ENCODE peak calls at places on chromosomes 6 and 20, in nine cellular contexts. H is brain microvascular endothelial cell, P is stomach, S is cardiac muscle cell, E is spleen, K is lung, L is tibial artery, G is RWPE1, C is breast epithelium. R is an unnamed sample.

GRCh38 chr20:23455641-23456040 is 3.0 kb upstream of the CST11 start:
- DNase-seq in H (no peak), P (no peak), S (no peak), E (peak), K (no peak), L (no peak), G (no peak), C (no peak), R (no peak)

GRCh38 chr6:33126101-33126714 is 50.4 kb downstream of the HLA-DPB1 start:
- DNase-seq in H (peak), P (peak), S (peak), E (peak), K (peak), L (no peak), G (no peak), C (peak), R (peak)

GRCh38 chr6:169312658-169313346 is 59.2 kb upstream of the THBS2 start:
- DNase-seq in H (no peak), P (no peak), S (no peak), E (no peak), K (no peak), L (no peak), G (no peak), C (no peak), R (no peak)

GRCh38 chr6:47308674-47309325 is 905 bp downstream of the TNFRSF21 start:
- DNase-seq in H (no peak), P (peak), S (peak), E (peak), K (no peak), L (no peak), G (peak), C (no peak), R (no peak)

GRCh38 chr20:3420211-3420707 is 12.8 kb upstream of the DNAAF9 start:
- DNase-seq in H (peak), P (no peak), S (no peak), E (no peak), K (peak), L (peak), G (peak), C (peak), R (no peak)

GRCh38 chr6:33088258-33088930 is 12.6 kb downstream of the HLA-DPB1 start:
- DNase-seq in H (no peak), P (no peak), S (no peak), E (no peak), K (no peak), L (no peak), G (peak), C (no peak), R (no peak)

GRCh38 chr20:35007413-35007812 is 51.7 kb downstream of the MYH7B start:
- DNase-seq in H (no peak), P (no peak), S (no peak), E (peak), K (no peak), L (no peak), G (no peak), C (no peak), R (no peak)

GRCh38 chr6:158660331-158660730 is 10.5 kb downstream of the SYTL3 start:
- DNase-seq in H (no peak), P (peak), S (no peak), E (peak), K (no peak), L (no peak), G (peak), C (no peak), R (peak)

GRCh38 chr6:128487746-128488145 is 32.7 kb downstream of the PTPRK start:
- DNase-seq in H (peak), P (no peak), S (no peak), E (no peak), K (no peak), L (no peak), G (no peak), C (no peak), R (no peak)

GRCh38 chr6:27290065-27290849 is 21.8 kb downstream of the POM121L2 start:
- DNase-seq in H (peak), P (no peak), S (peak), E (no peak), K (no peak), L (no peak), G (no peak), C (no peak), R (no peak)

GRCh38 chr20:63957004-63957689 is 931 bp upstream of the UCKL1 start:
- DNase-seq in H (no peak), P (peak), S (peak), E (peak), K (peak), L (peak), G (peak), C (peak), R (peak)

GRCh38 chr20:63177134-63177784 is 38.7 kb downstream of the YTHDF1 start:
- DNase-seq in H (no peak), P (no peak), S (no peak), E (no peak), K (no peak), L (no peak), G (no peak), C (no peak), R (no peak)

GRCh38 chr6:95095855-95096254 is 481.5 kb upstream of the MANEA start:
- DNase-seq in H (no peak), P (no peak), S (no peak), E (no peak), K (no peak), L (no peak), G (no peak), C (no peak), R (no peak)

GRCh38 chr20:59025511-59025910 is 6.3 kb downstream of the TUBB1 start:
- DNase-seq in H (no peak), P (no peak), S (no peak), E (no peak), K (no peak), L (no peak), G (no peak), C (no peak), R (no peak)

GRCh38 chr6:29908341-29908662 is 34.0 kb upstream of the HLA-A start:
- DNase-seq in H (no peak), P (no peak), S (no peak), E (no peak), K (peak), L (no peak), G (no peak), C (no peak), R (no peak)

GRCh38 chr6:118372413-118372812 is 175.7 kb upstream of the PLN start:
- DNase-seq in H (peak), P (no peak), S (peak), E (no peak), K (no peak), L (no peak), G (no peak), C (no peak), R (no peak)

GRCh38 chr6:9370480-9370879 is 935.1 kb upstream of the SLC35B3 start:
- DNase-seq in H (no peak), P (no peak), S (no peak), E (no peak), K (no peak), L (no peak), G (no peak), C (no peak), R (no peak)

GRCh38 chr20:50826121-50826520 is 31.3 kb downstream of the BCAS4 start:
- DNase-seq in H (no peak), P (no peak), S (no peak), E (no peak), K (no peak), L (no peak), G (no peak), C (no peak), R (no peak)

GRCh38 chr6:27761391-27761790 is 150.8 kb downstream of the OR2B2 start:
- DNase-seq in H (peak), P (no peak), S (no peak), E (no peak), K (no peak), L (no peak), G (no peak), C (no peak), R (peak)

GRCh38 chr6:5762561-5762968 is 244.2 kb downstream of the NRN1 start:
- DNase-seq in H (no peak), P (no peak), S (no peak), E (no peak), K (no peak), L (peak), G (no peak), C (no peak), R (no peak)

GRCh38 chr20:17343631-17344447 is 117.0 kb downstream of the PCSK2 start:
- DNase-seq in H (no peak), P (no peak), S (no peak), E (no peak), K (no peak), L (no peak), G (no peak), C (no peak), R (no peak)

GRCh38 chr20:38115205-38115604 is 49.9 kb downstream of the TGM2 start:
- DNase-seq in H (no peak), P (no peak), S (no peak), E (no peak), K (no peak), L (no peak), G (no peak), C (no peak), R (no peak)

GRCh38 chr6:4664911-4665310 is 111.3 kb upstream of the CDYL start:
- DNase-seq in H (no peak), P (no peak), S (no peak), E (no peak), K (no peak), L (no peak), G (no peak), C (no peak), R (no peak)

GRCh38 chr6:39933669-39934059 is 598 bp downstream of the MOCS1 start:
- DNase-seq in H (no peak), P (no peak), S (no peak), E (no peak), K (no peak), L (no peak), G (no peak), C (no peak), R (no peak)

GRCh38 chr6:135062735-135063134 is 8.1 kb upstream of the HBS1L start:
- DNase-seq in H (no peak), P (no peak), S (no peak), E (no peak), K (no peak), L (no peak), G (no peak), C (no peak), R (no peak)

GRCh38 chr6:138594042-138594636 is 94.8 kb upstream of the NHSL1 start:
- DNase-seq in H (no peak), P (no peak), S (no peak), E (no peak), K (no peak), L (no peak), G (no peak), C (no peak), R (no peak)

GRCh38 chr6:72245565-72245964 is 359.2 kb downstream of the RIMS1 start:
- DNase-seq in H (no peak), P (no peak), S (no peak), E (no peak), K (no peak), L (no peak), G (no peak), C (no peak), R (no peak)

GRCh38 chr6:22632561-22632960 is 63.2 kb downstream of the HDGFL1 start:
- DNase-seq in H (no peak), P (no peak), S (no peak), E (no peak), K (no peak), L (no peak), G (no peak), C (no peak), R (no peak)

GRCh38 chr6:112947507-112947906 is 600.4 kb downstream of the RFPL4B start:
- DNase-seq in H (no peak), P (no peak), S (no peak), E (no peak), K (no peak), L (no peak), G (no peak), C (no peak), R (no peak)

GRCh38 chr6:169985121-169986015 is 233.9 kb downstream of the ERMARD start:
- DNase-seq in H (no peak), P (no peak), S (no peak), E (peak), K (no peak), L (peak), G (no peak), C (no peak), R (no peak)

GRCh38 chr20:36344517-36345132 is 38.5 kb downstream of the DLGAP4 start:
- DNase-seq in H (peak), P (peak), S (peak), E (peak), K (no peak), L (no peak), G (peak), C (no peak), R (no peak)

GRCh38 chr6:47109281-47109680 is 67.1 kb upstream of the ADGRF1 start:
- DNase-seq in H (peak), P (no peak), S (no peak), E (no peak), K (no peak), L (no peak), G (no peak), C (no peak), R (no peak)

GRCh38 chr6:159654483-159655098 is 38.5 kb downstream of the SOD2 start:
- DNase-seq in H (no peak), P (no peak), S (peak), E (no peak), K (no peak), L (no peak), G (peak), C (no peak), R (no peak)

GRCh38 chr20:19074828-19075516 is 137.5 kb upstream of the SLC24A3 start:
- DNase-seq in H (no peak), P (no peak), S (no peak), E (peak), K (peak), L (no peak), G (no peak), C (peak), R (no peak)

GRCh38 chr6:36984581-36985383 is 1.2 kb downstream of the MTCH1 start:
- DNase-seq in H (peak), P (no peak), S (peak), E (no peak), K (peak), L (peak), G (no peak), C (no peak), R (peak)

GRCh38 chr6:77650098-77650663 is 2.7 kb upstream of the MEI4 start:
- DNase-seq in H (no peak), P (no peak), S (peak), E (peak), K (no peak), L (no peak), G (no peak), C (no peak), R (no peak)

GRCh38 chr20:59748555-59749292 is 144.4 kb downstream of the PHACTR3 start:
- DNase-seq in H (no peak), P (no peak), S (no peak), E (peak), K (no peak), L (no peak), G (no peak), C (peak), R (no peak)

GRCh38 chr6:81786159-81786558 is 33.7 kb upstream of the TENT5A start:
- DNase-seq in H (no peak), P (no peak), S (no peak), E (no peak), K (no peak), L (no peak), G (no peak), C (no peak), R (no peak)

GRCh38 chr20:63416109-63416430 is 54.9 kb upstream of the CHRNA4 start:
- DNase-seq in H (no peak), P (no peak), S (no peak), E (no peak), K (no peak), L (no peak), G (no peak), C (no peak), R (no peak)

GRCh38 chr20:15705975-15706374 is 867.3 kb downstream of the KIF16B start:
- DNase-seq in H (no peak), P (no peak), S (no peak), E (no peak), K (no peak), L (no peak), G (no peak), C (no peak), R (no peak)

GRCh38 chr20:15706719-15707118 is 866.5 kb downstream of the KIF16B start:
- DNase-seq in H (peak), P (no peak), S (no peak), E (no peak), K (no peak), L (no peak), G (no peak), C (no peak), R (no peak)

GRCh38 chr20:15711177-15711576 is 862.1 kb downstream of the KIF16B start:
- DNase-seq in H (no peak), P (no peak), S (no peak), E (no peak), K (no peak), L (no peak), G (no peak), C (no peak), R (no peak)

GRCh38 chr20:15703171-15703911 is 869.9 kb downstream of the KIF16B start:
- DNase-seq in H (peak), P (no peak), S (no peak), E (no peak), K (no peak), L (no peak), G (peak), C (no peak), R (no peak)

GRCh38 chr20:15708984-15709598 is 864.2 kb downstream of the KIF16B start:
- DNase-seq in H (no peak), P (peak), S (peak), E (peak), K (no peak), L (no peak), G (no peak), C (no peak), R (no peak)
- TF ChIP-seq CTCF in H (peak), P (no peak), S (peak), E (peak), K (peak), L (peak), G (no peak), C (no peak), R (no peak)

DNA sequence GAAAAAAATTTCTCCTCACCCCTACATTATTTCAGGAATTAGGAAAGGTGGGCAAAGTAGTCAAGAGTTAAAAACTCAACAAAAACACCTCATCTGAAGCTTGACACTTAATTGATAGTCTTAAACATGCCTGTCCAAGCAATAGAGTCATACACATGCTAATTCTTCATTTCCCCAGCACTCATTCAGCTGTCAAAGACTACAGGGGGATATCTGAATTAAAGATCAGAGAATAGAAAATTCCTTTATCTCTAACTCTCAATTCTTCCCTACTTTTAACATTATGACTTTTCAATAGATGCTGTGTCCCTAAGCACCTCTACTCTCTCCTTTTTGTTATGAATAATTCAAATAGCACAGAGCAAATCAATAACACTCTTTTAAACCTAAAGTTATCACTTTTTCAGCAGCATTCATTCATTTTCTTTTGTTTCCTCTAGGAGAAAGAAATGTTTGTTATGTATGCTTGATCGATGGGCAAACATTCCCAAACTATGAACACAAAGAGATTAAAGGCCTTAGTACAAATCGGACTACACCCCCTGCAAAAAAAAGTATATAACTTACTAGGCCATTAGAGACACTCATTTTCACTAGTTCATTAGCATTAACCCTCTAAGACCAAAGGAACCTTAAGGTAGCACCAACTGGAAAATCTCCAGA is 94.9 kb upstream of the SPTLC3 start:
- DNase-seq in H (no peak), P (no peak), S (no peak), E (no peak), K (no peak), L (no peak), G (no peak), C (no peak), R (no peak)
- H3K27ac ChIP-seq in H (no peak), P (no peak), S (no peak), E (no peak), K (no peak), L (no peak), G (no peak), C (no peak), R (no peak)

GRCh38 chr20:33211817-33212424 is 5.2 kb upstream of the BPIFA3 start:
- DNase-seq in H (peak), P (peak), S (peak), E (no peak), K (peak), L (peak), G (peak), C (no peak), R (no peak)
- TF ChIP-seq CTCF in H (peak), P (no peak), S (peak), E (no peak), K (peak), L (no peak), G (peak), C (no peak), R (no peak)

GRCh38 chr20:53786071-53786444 is 192.4 kb upstream of the ZNF217 start:
- DNase-seq in H (no peak), P (no peak), S (no peak), E (no peak), K (no peak), L (no peak), G (peak), C (no peak), R (no peak)
- H3K27ac ChIP-seq in H (no peak), P (peak), S (no peak), E (no peak), K (no peak), L (no peak), G (no peak), C (peak), R (no peak)

DNA sequence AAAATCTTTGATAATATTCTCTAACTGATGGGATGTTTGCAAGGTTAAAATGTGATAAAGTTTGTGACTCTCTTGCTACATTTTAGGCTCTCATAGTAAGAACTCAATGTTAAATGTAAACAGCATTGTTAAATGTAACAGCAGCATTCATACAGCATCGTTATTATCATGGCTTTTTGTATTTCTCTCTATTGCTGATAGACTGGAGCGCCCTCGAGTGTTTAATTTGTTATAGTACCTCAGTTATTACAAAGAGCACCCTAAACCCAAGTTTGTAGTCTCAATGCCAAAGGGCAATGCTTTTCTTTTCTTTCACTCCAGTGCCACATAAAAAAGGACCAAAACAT is 14.9 kb upstream of the TTPAL start:
- DNase-seq in H (no peak), P (no peak), S (peak), E (no peak), K (no peak), L (no peak), G (peak), C (no peak), R (no peak)
- TF ChIP-seq CTCF in H (peak), P (no peak), S (peak), E (peak), K (peak), L (no peak), G (peak), C (no peak), R (peak)

DNA sequence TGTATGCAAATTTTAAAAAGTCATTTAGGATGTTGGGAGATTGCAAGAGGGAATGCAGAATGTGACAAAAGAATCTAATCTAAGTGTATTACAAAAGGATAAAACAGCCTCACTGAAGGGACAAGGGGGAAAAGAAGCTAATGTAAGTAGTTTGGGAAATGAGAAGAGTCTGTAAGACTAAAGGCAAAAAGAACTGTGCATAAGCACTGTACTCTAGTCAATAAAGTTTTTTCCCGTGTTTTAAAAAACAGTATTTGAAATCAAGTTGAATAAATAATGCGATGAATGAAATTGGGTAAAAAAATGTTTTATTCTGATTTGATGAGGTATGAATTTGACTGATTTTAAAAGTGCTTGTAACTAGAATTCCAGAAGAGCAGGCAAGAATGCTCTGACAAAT is 149.8 kb downstream of the VEGFA start:
- DNase-seq in H (no peak), P (no peak), S (no peak), E (no peak), K (no peak), L (no peak), G (no peak), C (no peak), R (no peak)
- H3K27ac ChIP-seq in H (no peak), P (no peak), S (no peak), E (no peak), K (no peak), L (no peak), G (no peak), C (no peak), R (no peak)

R was measured in CD4-positive, alpha-beta T cell.